ENCODE peak calls at places on chromosomes 13 and 19, in nine cellular contexts. One of them, this sample, is unnamed. For H3K36me3, the result is how much of the 10 kb centered on the place peaks cover.

GRCh38 chr19:15199652-15200574 is 882 bp downstream of the NOTCH3 start:
- DNase-seq in CD8-positive, alpha-beta memory T cell: no peak
- DNase-seq in adipocyte: peak
- DNase-seq in IMR-90: peak
- DNase-seq in SJSA1: no peak
- DNase-seq in pancreas: peak
- DNase-seq in heart left ventricle: no peak
- DNase-seq in sigmoid colon: no peak
- DNase-seq in astrocyte: no peak
- DNase-seq in this sample: no peak

GRCh38 chr13:87147076-87147475 is 524.1 kb upstream of the SLITRK5 start:
- DNase-seq in heart left ventricle: no peak
- DNase-seq in pancreas: no peak
- DNase-seq in IMR-90: peak
- DNase-seq in CD8-positive, alpha-beta memory T cell: no peak
- DNase-seq in SJSA1: no peak
- DNase-seq in astrocyte: peak
- DNase-seq in sigmoid colon: no peak
- DNase-seq in adipocyte: no peak
- DNase-seq in this sample: no peak

GRCh38 chr13:40377783-40378182 is 288.7 kb downstream of the FOXO1 start:
- DNase-seq in sigmoid colon: no peak
- DNase-seq in CD8-positive, alpha-beta memory T cell: no peak
- DNase-seq in pancreas: no peak
- DNase-seq in adipocyte: no peak
- DNase-seq in astrocyte: peak
- DNase-seq in SJSA1: no peak
- DNase-seq in heart left ventricle: no peak
- DNase-seq in IMR-90: no peak
- DNase-seq in this sample: no peak

GRCh38 chr13:28321751-28322150 is 173.2 kb downstream of the FLT1 start:
- DNase-seq in IMR-90: peak
- DNase-seq in SJSA1: no peak
- DNase-seq in sigmoid colon: no peak
- DNase-seq in heart left ventricle: no peak
- DNase-seq in adipocyte: no peak
- DNase-seq in astrocyte: no peak
- DNase-seq in CD8-positive, alpha-beta memory T cell: no peak
- DNase-seq in pancreas: no peak
- DNase-seq in this sample: no peak

GRCh38 chr13:46749951-46750350 is 47.0 kb downstream of the ESD start:
- DNase-seq in heart left ventricle: no peak
- DNase-seq in IMR-90: peak
- DNase-seq in sigmoid colon: no peak
- DNase-seq in adipocyte: no peak
- DNase-seq in pancreas: no peak
- DNase-seq in SJSA1: no peak
- DNase-seq in astrocyte: peak
- DNase-seq in CD8-positive, alpha-beta memory T cell: no peak
- DNase-seq in this sample: no peak

GRCh38 chr19:18119243-18120105 is 21.9 kb downstream of the MAST3 start:
- DNase-seq in SJSA1: no peak
- DNase-seq in IMR-90: no peak
- DNase-seq in astrocyte: no peak
- DNase-seq in CD8-positive, alpha-beta memory T cell: peak
- DNase-seq in adipocyte: no peak
- DNase-seq in heart left ventricle: no peak
- DNase-seq in pancreas: no peak
- DNase-seq in sigmoid colon: no peak
- DNase-seq in this sample: no peak

GRCh38 chr13:27425151-27425917 is 915 bp downstream of the GTF3A start:
- DNase-seq in SJSA1: no peak
- DNase-seq in astrocyte: peak
- DNase-seq in adipocyte: peak
- DNase-seq in CD8-positive, alpha-beta memory T cell: no peak
- DNase-seq in pancreas: no peak
- DNase-seq in heart left ventricle: no peak
- DNase-seq in IMR-90: no peak
- DNase-seq in sigmoid colon: no peak
- DNase-seq in this sample: no peak

GRCh38 chr19:28425431-28425931 is 787.5 kb downstream of the UQCRFS1 start:
- DNase-seq in CD8-positive, alpha-beta memory T cell: no peak
- DNase-seq in heart left ventricle: no peak
- DNase-seq in pancreas: no peak
- DNase-seq in IMR-90: no peak
- DNase-seq in sigmoid colon: no peak
- DNase-seq in SJSA1: no peak
- DNase-seq in astrocyte: peak
- DNase-seq in adipocyte: no peak
- DNase-seq in this sample: no peak

GRCh38 chr19:18439025-18439909 is 1.3 kb upstream of the ISYNA1 start:
- DNase-seq in astrocyte: peak
- DNase-seq in SJSA1: no peak
- DNase-seq in adipocyte: peak
- DNase-seq in CD8-positive, alpha-beta memory T cell: no peak
- DNase-seq in sigmoid colon: no peak
- DNase-seq in IMR-90: peak
- DNase-seq in heart left ventricle: no peak
- DNase-seq in pancreas: no peak
- DNase-seq in this sample: no peak

GRCh38 chr13:99374994-99375805 is 68.0 kb upstream of the GPR183 start:
- DNase-seq in adipocyte: no peak
- DNase-seq in SJSA1: peak
- DNase-seq in pancreas: no peak
- DNase-seq in CD8-positive, alpha-beta memory T cell: peak
- DNase-seq in IMR-90: no peak
- DNase-seq in heart left ventricle: no peak
- DNase-seq in sigmoid colon: no peak
- DNase-seq in astrocyte: no peak
- DNase-seq in this sample: no peak

GRCh38 chr19:17184381-17184841 is 30.7 kb upstream of the USE1 start:
- DNase-seq in SJSA1: no peak
- DNase-seq in adipocyte: no peak
- DNase-seq in pancreas: no peak
- DNase-seq in CD8-positive, alpha-beta memory T cell: peak
- DNase-seq in heart left ventricle: no peak
- DNase-seq in astrocyte: no peak
- DNase-seq in IMR-90: peak
- DNase-seq in sigmoid colon: no peak
- DNase-seq in this sample: no peak

DNA sequence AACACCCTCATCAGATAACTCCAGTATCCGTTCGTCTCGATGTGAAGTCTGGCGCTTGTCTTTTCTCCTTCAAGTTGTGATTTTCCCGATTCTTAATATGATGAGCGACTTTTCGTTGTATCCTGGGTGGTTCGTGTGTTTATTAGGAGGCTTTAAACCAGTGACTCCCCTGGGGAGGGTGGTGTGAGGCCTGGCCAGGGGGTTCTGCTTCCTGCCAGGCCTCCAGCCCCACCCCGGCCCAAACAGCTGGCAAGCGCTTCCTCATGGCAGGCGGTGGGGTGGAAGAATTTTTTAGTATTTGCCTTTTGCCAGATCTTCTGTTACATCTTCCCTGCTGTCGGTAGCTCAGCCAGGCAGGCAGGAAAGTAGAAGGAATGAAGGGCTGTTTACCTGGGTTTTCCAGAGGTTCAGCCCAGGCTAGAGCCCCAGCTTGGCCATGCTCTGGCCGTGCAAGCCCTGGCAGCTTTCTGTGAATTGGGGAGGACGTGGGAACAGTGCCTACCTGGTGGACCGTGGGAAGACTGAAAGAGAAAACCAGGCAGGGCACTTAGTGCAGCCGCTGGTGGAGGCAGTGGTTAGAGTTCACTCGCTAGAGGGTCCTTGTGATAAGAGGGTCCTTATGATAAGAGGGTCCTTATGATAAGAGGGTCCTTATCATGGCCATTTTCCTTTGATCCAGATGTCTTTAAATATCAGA is 37.7 kb upstream of the DCUN1D2 start:
- DNase-seq in pancreas: no peak
- DNase-seq in CD8-positive, alpha-beta memory T cell: no peak
- DNase-seq in astrocyte: no peak
- DNase-seq in heart left ventricle: no peak
- DNase-seq in sigmoid colon: peak
- DNase-seq in IMR-90: no peak
- DNase-seq in SJSA1: peak
- DNase-seq in adipocyte: no peak
- DNase-seq in this sample: peak
- H3K36me3 ChIP-seq in pancreas: under half
- H3K36me3 ChIP-seq in CD8-positive, alpha-beta memory T cell: under half
- H3K36me3 ChIP-seq in astrocyte: under half
- H3K36me3 ChIP-seq in heart left ventricle: under half
- H3K36me3 ChIP-seq in sigmoid colon: under half
- H3K36me3 ChIP-seq in IMR-90: under half
- H3K36me3 ChIP-seq in SJSA1: under half
- H3K36me3 ChIP-seq in adipocyte: half or more
- H3K36me3 ChIP-seq in this sample: under half

GRCh38 chr19:45347570-45348366 is 7.2 kb downstream of the KLC3 start:
- DNase-seq in IMR-90: no peak
- DNase-seq in astrocyte: no peak
- DNase-seq in heart left ventricle: no peak
- DNase-seq in CD8-positive, alpha-beta memory T cell: no peak
- DNase-seq in SJSA1: no peak
- DNase-seq in sigmoid colon: no peak
- DNase-seq in adipocyte: no peak
- DNase-seq in pancreas: no peak
- DNase-seq in this sample: no peak

GRCh38 chr19:45345506-45345860 is 4.9 kb downstream of the KLC3 start:
- DNase-seq in astrocyte: no peak
- DNase-seq in CD8-positive, alpha-beta memory T cell: no peak
- DNase-seq in IMR-90: no peak
- DNase-seq in pancreas: no peak
- DNase-seq in adipocyte: no peak
- DNase-seq in SJSA1: no peak
- DNase-seq in heart left ventricle: no peak
- DNase-seq in sigmoid colon: no peak
- DNase-seq in this sample: no peak

GRCh38 chr19:45348367-45349125 is 8.0 kb downstream of the KLC3 start:
- DNase-seq in astrocyte: no peak
- DNase-seq in CD8-positive, alpha-beta memory T cell: no peak
- DNase-seq in heart left ventricle: no peak
- DNase-seq in IMR-90: no peak
- DNase-seq in pancreas: no peak
- DNase-seq in adipocyte: no peak
- DNase-seq in SJSA1: no peak
- DNase-seq in sigmoid colon: no peak
- DNase-seq in this sample: no peak

GRCh38 chr19:45344621-45345505 is 4.3 kb downstream of the KLC3 start:
- DNase-seq in pancreas: no peak
- DNase-seq in astrocyte: no peak
- DNase-seq in IMR-90: no peak
- DNase-seq in sigmoid colon: no peak
- DNase-seq in heart left ventricle: no peak
- DNase-seq in SJSA1: no peak
- DNase-seq in CD8-positive, alpha-beta memory T cell: no peak
- DNase-seq in adipocyte: no peak
- DNase-seq in this sample: no peak

DNA sequence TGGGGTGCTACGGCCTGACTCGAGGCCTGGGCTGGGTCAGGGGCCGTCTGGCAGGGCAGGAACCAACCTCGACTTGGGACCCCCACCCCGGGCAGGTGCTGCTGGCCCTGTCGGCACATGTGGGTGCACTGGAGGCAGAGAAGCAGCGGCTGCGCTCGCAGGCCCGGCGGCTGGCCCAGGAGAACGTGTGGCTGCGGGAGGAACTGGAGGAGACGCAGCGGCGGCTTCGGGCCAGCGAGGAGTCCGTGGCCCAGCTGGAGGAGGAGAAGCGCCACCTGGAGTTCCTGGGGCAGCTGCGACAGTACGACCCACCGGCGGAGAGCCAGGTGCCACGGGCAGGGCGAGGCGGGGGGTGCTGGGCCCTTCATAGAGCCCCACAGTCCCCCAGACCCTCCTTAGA is 5.9 kb downstream of the KLC3 start:
- DNase-seq in IMR-90: no peak
- DNase-seq in heart left ventricle: no peak
- DNase-seq in pancreas: no peak
- DNase-seq in astrocyte: no peak
- DNase-seq in sigmoid colon: no peak
- DNase-seq in SJSA1: no peak
- DNase-seq in adipocyte: no peak
- DNase-seq in CD8-positive, alpha-beta memory T cell: no peak
- DNase-seq in this sample: no peak
- H3K4me3 ChIP-seq in IMR-90: no peak
- H3K4me3 ChIP-seq in heart left ventricle: no peak
- H3K4me3 ChIP-seq in pancreas: no peak
- H3K4me3 ChIP-seq in astrocyte: no peak
- H3K4me3 ChIP-seq in sigmoid colon: no peak
- H3K4me3 ChIP-seq in SJSA1: no peak
- H3K4me3 ChIP-seq in adipocyte: no peak
- H3K4me3 ChIP-seq in CD8-positive, alpha-beta memory T cell: no peak
- H3K4me3 ChIP-seq in this sample: no peak

GRCh38 chr13:79374578-79374977 is 31.5 kb downstream of the RBM26 start:
- DNase-seq in astrocyte: no peak
- DNase-seq in pancreas: no peak
- DNase-seq in SJSA1: no peak
- DNase-seq in adipocyte: no peak
- DNase-seq in CD8-positive, alpha-beta memory T cell: no peak
- DNase-seq in heart left ventricle: no peak
- DNase-seq in IMR-90: no peak
- DNase-seq in sigmoid colon: no peak
- DNase-seq in this sample: no peak
- H3K36me3 ChIP-seq in astrocyte: under half
- H3K36me3 ChIP-seq in pancreas: under half
- H3K36me3 ChIP-seq in SJSA1: half or more
- H3K36me3 ChIP-seq in adipocyte: half or more
- H3K36me3 ChIP-seq in CD8-positive, alpha-beta memory T cell: under half
- H3K36me3 ChIP-seq in heart left ventricle: under half
- H3K36me3 ChIP-seq in IMR-90: under half
- H3K36me3 ChIP-seq in sigmoid colon: under half
- H3K36me3 ChIP-seq in this sample: half or more

DNA sequence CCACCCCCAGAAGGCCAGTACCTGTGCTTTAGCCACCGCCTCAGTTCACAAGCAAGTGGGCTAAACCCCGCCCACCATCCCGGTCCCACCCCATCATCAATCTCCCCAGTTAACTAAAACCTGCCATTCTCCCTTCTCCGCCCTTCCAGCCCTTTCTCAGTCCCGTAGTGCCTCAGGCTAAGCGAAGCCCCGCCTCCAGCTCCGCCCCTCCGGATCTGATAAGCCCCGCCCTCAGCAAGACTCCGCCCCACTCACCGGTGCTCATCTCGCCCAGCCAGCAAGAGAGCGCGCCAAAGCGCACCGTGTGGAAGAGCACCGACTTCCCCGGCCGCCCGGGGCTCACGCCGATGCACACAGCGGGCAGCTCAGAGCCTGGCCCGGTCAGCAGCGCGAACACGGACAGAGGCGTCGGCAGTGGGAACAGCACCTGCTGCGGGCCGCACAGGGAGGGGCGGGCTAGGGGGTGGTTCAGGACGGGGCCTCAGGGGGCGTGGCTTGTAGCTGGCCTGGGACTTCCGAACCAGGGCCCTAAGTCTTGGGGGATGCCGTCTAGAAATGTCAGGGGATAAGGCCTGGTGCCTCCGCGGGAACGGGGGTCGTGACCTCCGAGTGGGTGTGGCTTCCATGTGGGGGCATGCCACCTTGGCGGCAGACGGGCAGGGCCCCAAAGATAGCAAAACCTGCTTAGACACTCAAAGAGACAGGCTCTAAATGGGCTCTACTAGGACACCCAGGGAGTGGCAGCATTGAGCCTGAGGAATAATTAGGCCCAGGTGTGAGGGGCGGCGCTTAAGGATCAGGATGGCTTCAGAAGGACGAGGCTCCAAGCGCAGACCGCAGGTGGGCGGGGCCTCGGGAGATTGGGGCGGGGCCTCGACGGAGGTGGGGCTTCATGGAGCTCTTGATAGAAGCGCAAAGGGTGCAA is 21.4 kb downstream of the MAP4K1 start:
- DNase-seq in sigmoid colon: no peak
- DNase-seq in IMR-90: no peak
- DNase-seq in heart left ventricle: no peak
- DNase-seq in SJSA1: no peak
- DNase-seq in adipocyte: peak
- DNase-seq in CD8-positive, alpha-beta memory T cell: no peak
- DNase-seq in pancreas: peak
- DNase-seq in astrocyte: no peak
- DNase-seq in this sample: no peak
- H3K4me3 ChIP-seq in sigmoid colon: peak
- H3K4me3 ChIP-seq in IMR-90: no peak
- H3K4me3 ChIP-seq in heart left ventricle: peak
- H3K4me3 ChIP-seq in SJSA1: no peak
- H3K4me3 ChIP-seq in adipocyte: no peak
- H3K4me3 ChIP-seq in CD8-positive, alpha-beta memory T cell: no peak
- H3K4me3 ChIP-seq in pancreas: peak
- H3K4me3 ChIP-seq in astrocyte: no peak
- H3K4me3 ChIP-seq in this sample: peak